ENCODE peak calls at places on chromosomes 7 and 10, in four cellular contexts. One of them, this sample, is unnamed.

GRCh38 chr10:111473361-111473760 is 396.5 kb downstream of the ADRA2A start:
- DNase-seq in H1: no peak
- DNase-seq in HepG2: no peak
- DNase-seq in K562: no peak
- DNase-seq in this sample: no peak

GRCh38 chr7:30684351-30684750 is 2.1 kb upstream of the CRHR2 start:
- DNase-seq in H1: no peak
- DNase-seq in HepG2: no peak
- DNase-seq in K562: no peak
- DNase-seq in this sample: no peak

GRCh38 chr10:13613519-13613918 is 26.8 kb downstream of the PRPF18 start:
- DNase-seq in H1: no peak
- DNase-seq in HepG2: no peak
- DNase-seq in K562: no peak
- DNase-seq in this sample: no peak

GRCh38 chr7:25950488-25951413 is 201.2 kb upstream of the NFE2L3 start:
- DNase-seq in H1: peak; percentile 94
- DNase-seq in HepG2: peak; percentile 88
- DNase-seq in K562: no peak
- DNase-seq in this sample: peak; percentile 79

GRCh38 chr7:155799514-155799913 is 12.7 kb downstream of the SHH start:
- DNase-seq in H1: no peak
- DNase-seq in HepG2: no peak
- DNase-seq in K562: no peak
- DNase-seq in this sample: no peak

GRCh38 chr7:131861620-131862346 is 305.4 kb upstream of the PODXL start:
- DNase-seq in H1: no peak
- DNase-seq in HepG2: no peak
- DNase-seq in K562: no peak
- DNase-seq in this sample: no peak

GRCh38 chr10:35027567-35027966 is 62.6 kb downstream of the CUL2 start:
- DNase-seq in H1: no peak
- DNase-seq in HepG2: peak; percentile 12
- DNase-seq in K562: no peak
- DNase-seq in this sample: no peak

GRCh38 chr7:7136423-7136822 is 45.9 kb upstream of the C1GALT1 start:
- DNase-seq in H1: no peak
- DNase-seq in HepG2: no peak
- DNase-seq in K562: no peak
- DNase-seq in this sample: no peak

GRCh38 chr10:111298031-111298430 is 221.2 kb downstream of the ADRA2A start:
- DNase-seq in H1: no peak
- DNase-seq in HepG2: no peak
- DNase-seq in K562: no peak
- DNase-seq in this sample: no peak

GRCh38 chr7:131107343-131108211 is 220.1 kb upstream of the MKLN1 start:
- DNase-seq in H1: peak; percentile 63
- DNase-seq in HepG2: peak; percentile 83
- DNase-seq in K562: peak; percentile 75
- DNase-seq in this sample: peak; percentile 44

GRCh38 chr7:155974186-155974897 is 162.1 kb upstream of the SHH start:
- DNase-seq in H1: no peak
- DNase-seq in HepG2: no peak
- DNase-seq in K562: no peak
- DNase-seq in this sample: no peak

GRCh38 chr7:151059362-151060112 is at the start of gene SLC4A2:
- DNase-seq in H1: peak; percentile 88
- DNase-seq in HepG2: peak; percentile 50
- DNase-seq in K562: peak; percentile 95
- DNase-seq in this sample: no peak

GRCh38 chr10:78457804-78458483 is 424.3 kb downstream of the RPS24 start:
- DNase-seq in H1: no peak
- DNase-seq in HepG2: peak; percentile 49
- DNase-seq in K562: no peak
- DNase-seq in this sample: no peak

GRCh38 chr7:111292026-111292430 is 201.1 kb downstream of the LRRN3 start:
- DNase-seq in H1: no peak
- DNase-seq in HepG2: no peak
- DNase-seq in K562: no peak
- DNase-seq in this sample: no peak

GRCh38 chr10:6781133-6781770 is 201.2 kb upstream of the PRKCQ start:
- DNase-seq in H1: no peak
- DNase-seq in HepG2: no peak
- DNase-seq in K562: no peak
- DNase-seq in this sample: no peak

GRCh38 chr10:3668276-3668960 is 116.6 kb downstream of the KLF6 start:
- DNase-seq in H1: peak; percentile 59
- DNase-seq in HepG2: peak; percentile 55
- DNase-seq in K562: peak; percentile 41
- DNase-seq in this sample: no peak

GRCh38 chr7:77655836-77656455 is 40.3 kb upstream of the RSBN1L start:
- DNase-seq in H1: peak; percentile 23
- DNase-seq in HepG2: no peak
- DNase-seq in K562: no peak
- DNase-seq in this sample: no peak

GRCh38 chr10:82757907-82758306 is 882.9 kb downstream of the NRG3 start:
- DNase-seq in H1: no peak
- DNase-seq in HepG2: no peak
- DNase-seq in K562: no peak
- DNase-seq in this sample: no peak

GRCh38 chr7:139725077-139725476 is 52.7 kb downstream of the HIPK2 start:
- DNase-seq in H1: no peak
- DNase-seq in HepG2: no peak
- DNase-seq in K562: no peak
- DNase-seq in this sample: no peak

GRCh38 chr10:122310311-122311050 is 39.4 kb downstream of the BTBD16 start:
- DNase-seq in H1: no peak
- DNase-seq in HepG2: peak; percentile 98
- DNase-seq in K562: no peak
- DNase-seq in this sample: no peak

GRCh38 chr7:130444230-130444629 is 3.4 kb upstream of the CEP41 start:
- DNase-seq in H1: no peak
- DNase-seq in HepG2: no peak
- DNase-seq in K562: no peak
- DNase-seq in this sample: no peak

GRCh38 chr10:30254926-30255325 is 94.2 kb downstream of the MTPAP start:
- DNase-seq in H1: no peak
- DNase-seq in HepG2: no peak
- DNase-seq in K562: no peak
- DNase-seq in this sample: no peak

GRCh38 chr7:50349963-50350944 is 45.7 kb downstream of the IKZF1 start:
- DNase-seq in H1: no peak
- DNase-seq in HepG2: no peak
- DNase-seq in K562: no peak
- DNase-seq in this sample: no peak

GRCh38 chr7:22729180-22729579 is 2.2 kb downstream of the IL6 start:
- DNase-seq in H1: no peak
- DNase-seq in HepG2: no peak
- DNase-seq in K562: no peak
- DNase-seq in this sample: no peak

GRCh38 chr7:100380180-100380579 is 6.9 kb downstream of the PILRA start:
- DNase-seq in H1: no peak
- DNase-seq in HepG2: no peak
- DNase-seq in K562: no peak
- DNase-seq in this sample: no peak
- H2AFZ ChIP-seq in H1: no peak overlapping the region
- H2AFZ ChIP-seq in HepG2: no peak overlapping the region
- H2AFZ ChIP-seq in K562: peak overlapping the region; percentile 5
- H2AFZ ChIP-seq in this sample: no peak overlapping the region

DNA sequence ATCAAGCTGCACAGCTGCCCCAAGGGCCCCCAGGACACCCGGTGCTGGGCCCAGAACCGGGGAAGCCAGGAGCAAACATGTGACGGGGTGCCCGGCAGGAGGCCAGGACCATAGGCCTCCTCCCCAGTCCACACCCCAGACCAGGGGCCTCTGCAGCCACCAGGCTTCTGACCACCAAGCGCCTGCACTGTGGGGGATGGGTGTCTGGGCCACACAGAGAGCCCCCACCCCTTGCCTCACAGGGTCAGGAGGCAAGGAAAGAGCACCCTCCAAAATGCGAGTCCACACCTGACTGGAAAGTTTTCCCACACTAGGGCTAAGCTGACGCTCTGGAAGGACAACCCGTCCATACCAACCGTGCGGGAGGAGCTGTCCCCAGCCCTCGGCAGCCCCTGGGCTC is 5.3 kb downstream of the STK32C start:
- DNase-seq in H1: no peak
- DNase-seq in HepG2: no peak
- DNase-seq in K562: no peak
- DNase-seq in this sample: no peak
- TF ChIP-seq FOSL1 in H1: no peak
- TF ChIP-seq FOSL1 in HepG2: no peak
- TF ChIP-seq FOSL1 in K562: no peak
- TF ChIP-seq FOSL1 in this sample: no peak

DNA sequence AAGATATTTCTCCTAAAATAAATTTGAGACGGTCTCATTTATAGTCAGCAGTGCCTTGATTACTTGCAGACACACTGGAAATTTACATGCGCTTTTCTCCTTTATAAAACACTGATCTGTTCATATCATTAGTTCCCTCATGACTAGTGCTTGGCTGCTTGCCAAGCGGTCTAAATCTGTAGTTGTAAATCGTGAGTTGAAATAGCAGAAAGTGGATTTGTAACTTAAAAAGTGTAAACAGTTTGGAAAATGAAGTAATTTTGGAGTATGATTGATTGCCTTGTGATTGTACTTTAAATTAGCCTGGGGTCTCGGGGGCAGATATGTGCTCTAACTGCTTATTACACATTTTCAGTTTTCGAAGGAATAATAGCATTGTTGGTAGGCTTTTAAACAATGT is 73.1 kb downstream of the ARID5B start:
- DNase-seq in H1: no peak
- DNase-seq in HepG2: no peak
- DNase-seq in K562: no peak
- DNase-seq in this sample: no peak
- TF ChIP-seq RAD21 in H1: no peak
- TF ChIP-seq RAD21 in HepG2: no peak
- TF ChIP-seq RAD21 in K562: no peak
- TF ChIP-seq RAD21 in this sample: no peak

GRCh38 chr10:50992356-50992866 is 81.9 kb upstream of the PRKG1 start:
- DNase-seq in H1: peak; percentile 56
- DNase-seq in HepG2: no peak
- DNase-seq in K562: no peak
- DNase-seq in this sample: no peak
- H2AFZ ChIP-seq in H1: peak overlapping the region; percentile 94
- H2AFZ ChIP-seq in HepG2: no peak overlapping the region
- H2AFZ ChIP-seq in K562: no peak overlapping the region
- H2AFZ ChIP-seq in this sample: no peak overlapping the region

GRCh38 chr7:99420213-99420612 is 11.4 kb downstream of the BUD31 start:
- DNase-seq in H1: no peak
- DNase-seq in HepG2: no peak
- DNase-seq in K562: no peak
- DNase-seq in this sample: no peak
- TF ChIP-seq FOSL1 in H1: no peak
- TF ChIP-seq FOSL1 in HepG2: no peak
- TF ChIP-seq FOSL1 in K562: no peak
- TF ChIP-seq FOSL1 in this sample: no peak

This sample was measured in HCT116.